ENCODE peak calls at places on chromosome 18, in six cellular contexts. One of them, this sample, is unnamed.
A peak's percentile ranks its signal among the peaks of the same experiment; 100 is the strongest.

GRCh38 chr18:51561821-51562220 is 364.3 kb upstream of the MEX3C start:
- DNase-seq in K562: no peak
- DNase-seq in IMR-90: no peak
- DNase-seq in HCT116: no peak
- DNase-seq in fibroblast of lung: no peak
- DNase-seq in Karpas-422: no peak
- DNase-seq in this sample: no peak

GRCh38 chr18:77032121-77032758 is 100.3 kb downstream of the MBP start:
- DNase-seq in IMR-90: no peak
- DNase-seq in fibroblast of lung: peak; percentile 17
- DNase-seq in K562: no peak
- DNase-seq in Karpas-422: no peak
- DNase-seq in HCT116: no peak
- DNase-seq in this sample: no peak

GRCh38 chr18:13392029-13392750 is 173.6 kb downstream of the LDLRAD4 start:
- DNase-seq in HCT116: no peak
- DNase-seq in fibroblast of lung: no peak
- DNase-seq in IMR-90: no peak
- DNase-seq in Karpas-422: no peak
- DNase-seq in K562: no peak
- DNase-seq in this sample: no peak

GRCh38 chr18:10707294-10707693 is 181.5 kb downstream of the NAPG start:
- DNase-seq in Karpas-422: no peak
- DNase-seq in HCT116: no peak
- DNase-seq in IMR-90: no peak
- DNase-seq in fibroblast of lung: no peak
- DNase-seq in K562: no peak
- DNase-seq in this sample: no peak

GRCh38 chr18:70621710-70622109 is 332.9 kb downstream of the SOCS6 start:
- DNase-seq in Karpas-422: no peak
- DNase-seq in K562: no peak
- DNase-seq in fibroblast of lung: no peak
- DNase-seq in IMR-90: no peak
- DNase-seq in HCT116: no peak
- DNase-seq in this sample: no peak

GRCh38 chr18:48278081-48278480 is 131.1 kb downstream of the ZBTB7C start:
- DNase-seq in K562: no peak
- DNase-seq in Karpas-422: no peak
- DNase-seq in fibroblast of lung: no peak
- DNase-seq in IMR-90: no peak
- DNase-seq in HCT116: no peak
- DNase-seq in this sample: no peak

GRCh38 chr18:25985999-25986398 is 104.4 kb downstream of the SS18 start:
- DNase-seq in fibroblast of lung: no peak
- DNase-seq in IMR-90: no peak
- DNase-seq in K562: no peak
- DNase-seq in Karpas-422: no peak
- DNase-seq in HCT116: no peak
- DNase-seq in this sample: no peak

GRCh38 chr18:78610646-78611045 is 369.0 kb upstream of the SALL3 start:
- DNase-seq in K562: no peak
- DNase-seq in IMR-90: no peak
- DNase-seq in fibroblast of lung: no peak
- DNase-seq in Karpas-422: no peak
- DNase-seq in HCT116: no peak
- DNase-seq in this sample: no peak

GRCh38 chr18:8174758-8175157 is 434.5 kb upstream of the RAB12 start:
- DNase-seq in IMR-90: no peak
- DNase-seq in HCT116: no peak
- DNase-seq in K562: no peak
- DNase-seq in fibroblast of lung: no peak
- DNase-seq in Karpas-422: no peak
- DNase-seq in this sample: no peak

GRCh38 chr18:3879114-3879835 is 429.3 kb downstream of the TGIF1 start:
- DNase-seq in K562: no peak
- DNase-seq in IMR-90: no peak
- DNase-seq in fibroblast of lung: no peak
- DNase-seq in HCT116: no peak
- DNase-seq in Karpas-422: no peak
- DNase-seq in this sample: no peak

GRCh38 chr18:13532406-13533075 is 193.8 kb downstream of the FAM210A start:
- DNase-seq in Karpas-422: no peak
- DNase-seq in HCT116: no peak
- DNase-seq in fibroblast of lung: no peak
- DNase-seq in IMR-90: no peak
- DNase-seq in K562: no peak
- DNase-seq in this sample: no peak

GRCh38 chr18:33194793-33195192 is 245.7 kb downstream of the CCDC178 start:
- DNase-seq in HCT116: no peak
- DNase-seq in K562: no peak
- DNase-seq in fibroblast of lung: no peak
- DNase-seq in Karpas-422: no peak
- DNase-seq in IMR-90: no peak
- DNase-seq in this sample: no peak

GRCh38 chr18:22066083-22066485 is 103.3 kb upstream of the GATA6 start:
- DNase-seq in Karpas-422: no peak
- DNase-seq in HCT116: no peak
- DNase-seq in IMR-90: no peak
- DNase-seq in K562: peak; percentile 79
- DNase-seq in fibroblast of lung: no peak
- DNase-seq in this sample: no peak

GRCh38 chr18:44735071-44735470 is 54.4 kb downstream of the SETBP1 start:
- DNase-seq in IMR-90: no peak
- DNase-seq in fibroblast of lung: no peak
- DNase-seq in HCT116: no peak
- DNase-seq in K562: no peak
- DNase-seq in Karpas-422: no peak
- DNase-seq in this sample: no peak

GRCh38 chr18:59640721-59641120 is 56.5 kb downstream of the CCBE1 start:
- DNase-seq in fibroblast of lung: peak; percentile 39
- DNase-seq in K562: no peak
- DNase-seq in Karpas-422: no peak
- DNase-seq in HCT116: no peak
- DNase-seq in IMR-90: no peak
- DNase-seq in this sample: no peak

GRCh38 chr18:24683965-24684364 is 223.5 kb downstream of the HRH4 start:
- DNase-seq in Karpas-422: peak; percentile 74
- DNase-seq in HCT116: peak; percentile 23
- DNase-seq in K562: peak; percentile 19
- DNase-seq in IMR-90: no peak
- DNase-seq in fibroblast of lung: no peak
- DNase-seq in this sample: no peak

GRCh38 chr18:78399992-78400503 is 579.6 kb upstream of the SALL3 start:
- DNase-seq in fibroblast of lung: no peak
- DNase-seq in HCT116: no peak
- DNase-seq in K562: no peak
- DNase-seq in Karpas-422: no peak
- DNase-seq in IMR-90: no peak
- DNase-seq in this sample: no peak

DNA sequence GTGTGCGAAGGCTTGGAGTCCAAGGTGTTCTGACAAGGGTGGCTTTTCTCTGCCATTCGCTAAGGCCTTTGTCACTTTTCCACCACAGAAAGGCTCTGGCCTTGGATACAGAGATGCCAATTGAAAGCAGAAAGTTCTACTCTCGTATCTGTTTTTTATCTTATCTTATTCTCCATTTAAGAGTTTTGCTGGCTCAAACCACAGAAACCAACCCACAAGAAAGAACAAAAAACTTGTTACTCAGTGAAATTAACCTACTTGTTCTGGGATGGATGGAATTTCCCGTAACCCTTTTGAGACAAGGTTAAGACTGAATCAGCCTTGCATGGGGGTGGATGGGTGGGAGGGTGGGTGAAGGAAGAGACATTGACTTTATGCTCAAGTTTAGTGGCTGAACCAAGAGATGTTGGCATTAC is 221.7 kb downstream of the CDH20 start:
- DNase-seq in Karpas-422: no peak
- DNase-seq in fibroblast of lung: peak; percentile 84
- DNase-seq in IMR-90: peak; percentile 24
- DNase-seq in HCT116: no peak
- DNase-seq in K562: no peak
- DNase-seq in this sample: no peak
- H3K4me3 ChIP-seq in Karpas-422: no peak overlapping the region
- H3K4me3 ChIP-seq in fibroblast of lung: no peak overlapping the region
- H3K4me3 ChIP-seq in IMR-90: no peak overlapping the region
- H3K4me3 ChIP-seq in HCT116: no peak overlapping the region
- H3K4me3 ChIP-seq in K562: no peak overlapping the region
- H3K4me3 ChIP-seq in this sample: no peak overlapping the region

GRCh38 chr18:808086-808485 is 4.0 kb downstream of the YES1 start:
- DNase-seq in K562: no peak
- DNase-seq in HCT116: no peak
- DNase-seq in Karpas-422: no peak
- DNase-seq in IMR-90: peak; percentile 64
- DNase-seq in fibroblast of lung: peak; percentile 47
- DNase-seq in this sample: no peak
- H4K20me1 ChIP-seq in K562: peaks cover 30% of the 10 kb centered on the region
- H4K20me1 ChIP-seq in HCT116: peaks cover 11% of the 10 kb centered on the region
- H4K20me1 ChIP-seq in Karpas-422: no peaks in the 10 kb centered on the region
- H4K20me1 ChIP-seq in IMR-90: peaks cover 23% of the 10 kb centered on the region
- H4K20me1 ChIP-seq in fibroblast of lung: no peaks in the 10 kb centered on the region
- H4K20me1 ChIP-seq in this sample: peaks cover 12% of the 10 kb centered on the region

DNA sequence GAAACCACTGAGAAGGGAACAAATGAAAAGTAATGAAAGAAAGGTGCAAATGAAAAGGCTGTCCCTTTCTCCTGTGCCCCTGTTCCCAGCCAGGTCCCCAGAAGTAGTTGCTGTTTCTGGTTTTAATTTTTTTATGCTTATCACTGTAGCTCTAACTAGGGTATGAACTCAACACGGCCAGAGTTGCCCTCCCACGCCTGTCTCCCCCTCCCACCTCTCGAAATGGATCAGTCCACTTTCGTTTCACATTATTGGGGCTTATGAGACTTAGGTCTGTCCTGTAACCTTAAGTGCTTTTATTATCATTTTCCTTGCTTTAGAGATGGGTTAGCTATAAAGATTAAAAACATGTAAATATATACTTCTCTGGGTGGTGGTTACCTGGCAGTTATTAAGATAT is 8.6 kb downstream of the RBFA start:
- DNase-seq in Karpas-422: no peak
- DNase-seq in fibroblast of lung: no peak
- DNase-seq in IMR-90: no peak
- DNase-seq in HCT116: no peak
- DNase-seq in K562: no peak
- DNase-seq in this sample: no peak
- H3K36me3 ChIP-seq in Karpas-422: peaks cover 81% of the 10 kb centered on the region
- H3K36me3 ChIP-seq in fibroblast of lung: peaks cover 13% of the 10 kb centered on the region
- H3K36me3 ChIP-seq in IMR-90: peaks cover 24% of the 10 kb centered on the region
- H3K36me3 ChIP-seq in HCT116: peaks cover 41% of the 10 kb centered on the region
- H3K36me3 ChIP-seq in K562: peaks cover 75% of the 10 kb centered on the region
- H3K36me3 ChIP-seq in this sample: peaks cover 14% of the 10 kb centered on the region

GRCh38 chr18:31102941-31103340 is 720 bp upstream of the DSC2 start:
- DNase-seq in HCT116: no peak
- DNase-seq in IMR-90: no peak
- DNase-seq in Karpas-422: no peak
- DNase-seq in fibroblast of lung: no peak
- DNase-seq in K562: no peak
- DNase-seq in this sample: no peak
- H3K4me3 ChIP-seq in HCT116: peak overlapping the region; percentile 82
- H3K4me3 ChIP-seq in IMR-90: no peak overlapping the region
- H3K4me3 ChIP-seq in Karpas-422: no peak overlapping the region
- H3K4me3 ChIP-seq in fibroblast of lung: no peak overlapping the region
- H3K4me3 ChIP-seq in K562: no peak overlapping the region
- H3K4me3 ChIP-seq in this sample: peak overlapping the region; percentile 70

DNA sequence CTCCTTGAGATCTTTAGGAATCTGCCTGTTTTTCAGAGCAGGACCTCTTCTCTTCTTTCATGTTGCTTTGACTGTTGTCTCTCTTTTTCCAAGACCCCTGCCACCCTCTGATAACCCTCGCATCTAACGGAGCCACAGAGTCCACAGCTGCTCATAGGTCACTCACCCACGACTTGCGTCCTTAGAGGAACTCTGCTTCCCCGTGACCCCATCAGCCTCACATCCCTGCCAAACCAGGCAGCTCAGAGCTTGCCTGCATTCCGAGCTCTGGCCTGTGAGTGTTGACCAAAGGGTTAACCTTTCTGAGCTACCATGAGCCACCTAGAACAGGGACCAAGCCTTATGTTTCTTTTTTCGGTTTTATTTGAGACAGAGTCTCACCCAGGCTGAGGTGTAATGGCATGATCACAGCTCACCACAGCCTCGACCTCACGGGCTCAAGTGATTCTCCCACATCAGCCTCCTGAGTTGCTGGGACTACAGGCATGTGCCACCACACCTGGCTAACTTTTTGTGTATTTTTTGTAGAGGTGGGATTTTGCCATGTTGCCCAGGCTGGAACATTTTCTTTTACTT is 36.4 kb downstream of the CABLES1 start:
- DNase-seq in HCT116: no peak
- DNase-seq in fibroblast of lung: no peak
- DNase-seq in Karpas-422: no peak
- DNase-seq in IMR-90: no peak
- DNase-seq in K562: no peak
- DNase-seq in this sample: no peak
- H4K20me1 ChIP-seq in HCT116: no peaks in the 10 kb centered on the region
- H4K20me1 ChIP-seq in fibroblast of lung: no peaks in the 10 kb centered on the region
- H4K20me1 ChIP-seq in Karpas-422: no peaks in the 10 kb centered on the region
- H4K20me1 ChIP-seq in IMR-90: peaks cover 71% of the 10 kb centered on the region
- H4K20me1 ChIP-seq in K562: peaks cover 3% of the 10 kb centered on the region
- H4K20me1 ChIP-seq in this sample: no peaks in the 10 kb centered on the region